ENCODE peak calls at places on chromosomes 13 and 19, in five cellular contexts. One of them, this sample, is unnamed.

GRCh38 chr19:16561382-16561781 is 10.8 kb downstream of the SLC35E1 start:
- DNase-seq in uterus: no peak
- DNase-seq in heart left ventricle: no peak
- DNase-seq in lower leg skin: no peak
- DNase-seq in WERI-Rb-1: no peak
- DNase-seq in this sample: no peak

GRCh38 chr13:106623799-106624198 is 55.9 kb upstream of the ARGLU1 start:
- DNase-seq in uterus: no peak
- DNase-seq in WERI-Rb-1: no peak
- DNase-seq in heart left ventricle: no peak
- DNase-seq in lower leg skin: no peak
- DNase-seq in this sample: no peak

GRCh38 chr13:99182439-99182838 is 18.2 kb upstream of the UBAC2 start:
- DNase-seq in heart left ventricle: no peak
- DNase-seq in uterus: no peak
- DNase-seq in lower leg skin: no peak
- DNase-seq in WERI-Rb-1: no peak
- DNase-seq in this sample: no peak

GRCh38 chr19:40612831-40613668 is 11.9 kb downstream of the LTBP4 start:
- DNase-seq in lower leg skin: no peak
- DNase-seq in heart left ventricle: peak
- DNase-seq in uterus: no peak
- DNase-seq in WERI-Rb-1: no peak
- DNase-seq in this sample: peak

GRCh38 chr19:50889638-50890037 is 16.4 kb downstream of the KLK2 start:
- DNase-seq in WERI-Rb-1: no peak
- DNase-seq in uterus: no peak
- DNase-seq in lower leg skin: no peak
- DNase-seq in heart left ventricle: no peak
- DNase-seq in this sample: no peak

GRCh38 chr13:49806126-49806536 is 13.6 kb upstream of the KPNA3 start:
- DNase-seq in uterus: no peak
- DNase-seq in WERI-Rb-1: no peak
- DNase-seq in heart left ventricle: no peak
- DNase-seq in lower leg skin: no peak
- DNase-seq in this sample: peak

GRCh38 chr19:35451278-35452096 is 3.4 kb downstream of the FFAR2 start:
- DNase-seq in heart left ventricle: no peak
- DNase-seq in lower leg skin: no peak
- DNase-seq in uterus: no peak
- DNase-seq in WERI-Rb-1: no peak
- DNase-seq in this sample: no peak

GRCh38 chr19:44741841-44742352 is 6.6 kb upstream of the BCL3 start:
- DNase-seq in heart left ventricle: peak
- DNase-seq in lower leg skin: peak
- DNase-seq in uterus: peak
- DNase-seq in WERI-Rb-1: peak
- DNase-seq in this sample: peak

GRCh38 chr13:25977216-25977615 is 74.6 kb downstream of the SHISA2 start:
- DNase-seq in uterus: no peak
- DNase-seq in heart left ventricle: no peak
- DNase-seq in lower leg skin: no peak
- DNase-seq in WERI-Rb-1: no peak
- DNase-seq in this sample: peak

GRCh38 chr13:98515804-98516465 is 61.0 kb downstream of the STK24 start:
- DNase-seq in lower leg skin: no peak
- DNase-seq in uterus: no peak
- DNase-seq in WERI-Rb-1: no peak
- DNase-seq in heart left ventricle: no peak
- DNase-seq in this sample: no peak

GRCh38 chr13:60788156-60788829 is 391.3 kb downstream of the TDRD3 start:
- DNase-seq in heart left ventricle: no peak
- DNase-seq in uterus: peak
- DNase-seq in WERI-Rb-1: no peak
- DNase-seq in lower leg skin: peak
- DNase-seq in this sample: peak

GRCh38 chr13:48412100-48412556 is 785 bp downstream of the LPAR6 start:
- DNase-seq in heart left ventricle: no peak
- DNase-seq in uterus: no peak
- DNase-seq in lower leg skin: no peak
- DNase-seq in WERI-Rb-1: no peak
- DNase-seq in this sample: peak

GRCh38 chr19:24140099-24140498 is 53.1 kb downstream of the ZNF254 start:
- DNase-seq in heart left ventricle: no peak
- DNase-seq in lower leg skin: no peak
- DNase-seq in WERI-Rb-1: no peak
- DNase-seq in uterus: no peak
- DNase-seq in this sample: peak

GRCh38 chr19:54480048-54480447 is 7.0 kb upstream of the CDC42EP5 start:
- DNase-seq in heart left ventricle: no peak
- DNase-seq in WERI-Rb-1: no peak
- DNase-seq in uterus: no peak
- DNase-seq in lower leg skin: no peak
- DNase-seq in this sample: no peak

GRCh38 chr19:19146000-19146608 is 7.8 kb upstream of the TMEM161A start:
- DNase-seq in heart left ventricle: peak
- DNase-seq in uterus: peak
- DNase-seq in WERI-Rb-1: peak
- DNase-seq in lower leg skin: peak
- DNase-seq in this sample: peak

GRCh38 chr19:46068345-46069258 is 27.8 kb upstream of the IGFL4 start:
- DNase-seq in uterus: no peak
- DNase-seq in WERI-Rb-1: no peak
- DNase-seq in lower leg skin: no peak
- DNase-seq in heart left ventricle: no peak
- DNase-seq in this sample: peak
- H3K4me3 ChIP-seq in uterus: no peak
- H3K4me3 ChIP-seq in WERI-Rb-1: no peak
- H3K4me3 ChIP-seq in lower leg skin: no peak
- H3K4me3 ChIP-seq in heart left ventricle: no peak
- H3K4me3 ChIP-seq in this sample: no peak

GRCh38 chr19:32615569-32615968 is 34.6 kb downstream of the PDCD5 start:
- DNase-seq in uterus: no peak
- DNase-seq in lower leg skin: no peak
- DNase-seq in heart left ventricle: no peak
- DNase-seq in WERI-Rb-1: no peak
- DNase-seq in this sample: no peak
- TF ChIP-seq CTCF in uterus: no peak
- TF ChIP-seq CTCF in lower leg skin: no peak
- TF ChIP-seq CTCF in heart left ventricle: no peak
- TF ChIP-seq CTCF in WERI-Rb-1: no peak
- TF ChIP-seq CTCF in this sample: no peak

DNA sequence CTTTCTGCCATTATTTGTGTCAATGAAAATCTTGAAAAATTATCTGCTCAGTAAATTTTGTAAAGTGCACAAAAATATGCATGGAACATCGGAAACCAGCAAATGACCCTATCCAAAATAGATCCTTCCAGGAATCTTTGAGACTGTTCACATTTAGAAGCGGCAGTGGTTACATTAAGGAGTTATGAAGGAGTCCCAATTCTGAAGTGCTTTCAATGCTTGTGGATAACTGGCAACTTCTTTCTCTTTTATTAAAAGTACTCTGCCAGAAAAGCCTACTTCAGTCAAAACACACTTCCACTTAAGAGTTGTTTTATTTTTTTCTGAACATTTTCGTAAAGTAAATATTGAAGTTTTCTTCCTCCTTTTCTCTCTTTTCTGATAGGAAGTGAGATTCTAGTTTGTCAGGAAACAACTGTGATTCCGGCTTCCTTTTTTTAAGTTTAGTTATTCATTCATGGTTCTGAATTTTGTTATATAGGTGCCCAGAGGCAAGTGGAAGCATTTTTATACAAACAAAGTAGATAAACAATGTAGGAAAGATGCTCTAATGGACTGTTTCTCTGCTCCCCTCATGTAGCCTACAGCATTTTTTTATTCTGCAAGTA is 83.5 kb downstream of the PCDH9 start:
- DNase-seq in heart left ventricle: no peak
- DNase-seq in WERI-Rb-1: no peak
- DNase-seq in lower leg skin: no peak
- DNase-seq in uterus: no peak
- DNase-seq in this sample: no peak
- H3K4me3 ChIP-seq in heart left ventricle: peak
- H3K4me3 ChIP-seq in WERI-Rb-1: no peak
- H3K4me3 ChIP-seq in lower leg skin: no peak
- H3K4me3 ChIP-seq in uterus: no peak
- H3K4me3 ChIP-seq in this sample: no peak

DNA sequence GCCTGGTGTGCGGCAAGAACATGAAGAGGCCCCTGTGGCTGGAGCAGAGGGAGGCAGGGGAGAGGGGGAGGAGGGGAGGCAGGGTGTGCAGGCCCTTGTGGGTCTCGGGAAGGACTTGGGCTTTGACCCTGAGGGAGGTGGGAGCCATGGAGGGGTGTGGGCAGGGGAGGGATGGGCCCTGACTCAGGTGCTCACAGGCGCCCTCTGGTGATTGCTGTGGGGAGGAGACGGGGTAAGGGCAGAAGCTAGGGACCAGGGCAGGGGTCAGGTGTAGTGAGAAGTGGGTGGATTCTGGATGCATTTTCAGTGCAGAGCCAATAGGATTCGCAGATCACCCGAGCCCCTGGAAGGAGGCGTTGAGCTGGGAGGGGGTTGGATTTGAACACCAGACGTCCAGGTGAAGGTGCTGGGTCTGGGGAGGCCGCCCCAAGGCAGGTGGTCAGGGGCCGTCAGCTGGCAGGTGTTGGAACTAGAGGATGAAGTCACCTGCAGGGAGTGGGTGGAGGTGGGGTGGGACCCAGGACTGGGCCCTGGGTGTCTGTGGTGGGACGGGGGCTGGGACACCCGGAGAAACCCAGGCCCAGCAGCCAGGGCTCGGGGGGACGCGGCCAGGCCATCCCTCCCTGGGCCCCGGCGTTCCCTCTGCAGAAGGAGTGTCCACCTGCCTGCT is 185.4 kb downstream of the KDM4B start:
- DNase-seq in heart left ventricle: peak
- DNase-seq in WERI-Rb-1: peak
- DNase-seq in lower leg skin: no peak
- DNase-seq in uterus: peak
- DNase-seq in this sample: no peak
- TF ChIP-seq CTCF in heart left ventricle: peak
- TF ChIP-seq CTCF in WERI-Rb-1: peak
- TF ChIP-seq CTCF in lower leg skin: no peak
- TF ChIP-seq CTCF in uterus: no peak
- TF ChIP-seq CTCF in this sample: peak

This sample was measured in epithelial cell of esophagus.